ENCODE peak calls at places on chromosomes 11 and 22, in eight cellular contexts. One of them, this sample, is unnamed.

GRCh38 chr22:36340621-36341020 is 47.1 kb downstream of the MYH9 start:
- DNase-seq in stimulated activated CD8-positive, alpha-beta memory T cell treated with anti-CD3 and anti-CD28 coated beads, Interleukin-15, amount 100 ng/mL, for 1 hour: no peak
- DNase-seq in foreskin fibroblast: no peak
- DNase-seq in activated B cell treated with CpG ODN at 0.5 μM for 24 hours: no peak
- DNase-seq in astrocyte of the spinal cord: no peak
- DNase-seq in HCT116: no peak
- DNase-seq in Right ventricle myocardium superior: no peak
- DNase-seq in T follicular helper cell: no peak
- DNase-seq in this sample: no peak

GRCh38 chr22:28563636-28564035 is 116.0 kb downstream of the TTC28 start:
- DNase-seq in stimulated activated CD8-positive, alpha-beta memory T cell treated with anti-CD3 and anti-CD28 coated beads, Interleukin-15, amount 100 ng/mL, for 1 hour: no peak
- DNase-seq in foreskin fibroblast: no peak
- DNase-seq in activated B cell treated with CpG ODN at 0.5 μM for 24 hours: no peak
- DNase-seq in astrocyte of the spinal cord: no peak
- DNase-seq in HCT116: no peak
- DNase-seq in Right ventricle myocardium superior: no peak
- DNase-seq in T follicular helper cell: no peak
- DNase-seq in this sample: no peak

GRCh38 chr11:2415601-2416380 is 15.2 kb downstream of the TSSC4 start:
- DNase-seq in stimulated activated CD8-positive, alpha-beta memory T cell treated with anti-CD3 and anti-CD28 coated beads, Interleukin-15, amount 100 ng/mL, for 1 hour: no peak
- DNase-seq in foreskin fibroblast: no peak
- DNase-seq in activated B cell treated with CpG ODN at 0.5 μM for 24 hours: no peak
- DNase-seq in astrocyte of the spinal cord: no peak
- DNase-seq in HCT116: no peak
- DNase-seq in Right ventricle myocardium superior: no peak
- DNase-seq in T follicular helper cell: no peak
- DNase-seq in this sample: no peak

GRCh38 chr11:121595717-121596156 is 143.0 kb upstream of the SORL1-AS1 start:
- DNase-seq in stimulated activated CD8-positive, alpha-beta memory T cell treated with anti-CD3 and anti-CD28 coated beads, Interleukin-15, amount 100 ng/mL, for 1 hour: no peak
- DNase-seq in foreskin fibroblast: peak
- DNase-seq in activated B cell treated with CpG ODN at 0.5 μM for 24 hours: no peak
- DNase-seq in astrocyte of the spinal cord: peak
- DNase-seq in HCT116: peak
- DNase-seq in Right ventricle myocardium superior: no peak
- DNase-seq in T follicular helper cell: no peak
- DNase-seq in this sample: peak

GRCh38 chr22:16959345-16959930 is 48.6 kb downstream of the GAB4 start:
- DNase-seq in stimulated activated CD8-positive, alpha-beta memory T cell treated with anti-CD3 and anti-CD28 coated beads, Interleukin-15, amount 100 ng/mL, for 1 hour: no peak
- DNase-seq in foreskin fibroblast: no peak
- DNase-seq in activated B cell treated with CpG ODN at 0.5 μM for 24 hours: no peak
- DNase-seq in astrocyte of the spinal cord: no peak
- DNase-seq in HCT116: no peak
- DNase-seq in Right ventricle myocardium superior: no peak
- DNase-seq in T follicular helper cell: no peak
- DNase-seq in this sample: no peak

GRCh38 chr22:36258750-36259619 is 6.1 kb downstream of the APOL1 start:
- DNase-seq in stimulated activated CD8-positive, alpha-beta memory T cell treated with anti-CD3 and anti-CD28 coated beads, Interleukin-15, amount 100 ng/mL, for 1 hour: no peak
- DNase-seq in foreskin fibroblast: no peak
- DNase-seq in activated B cell treated with CpG ODN at 0.5 μM for 24 hours: no peak
- DNase-seq in astrocyte of the spinal cord: peak
- DNase-seq in HCT116: no peak
- DNase-seq in Right ventricle myocardium superior: peak
- DNase-seq in T follicular helper cell: no peak
- DNase-seq in this sample: no peak

GRCh38 chr22:35292786-35293185 is 6.9 kb upstream of the TOM1 start:
- DNase-seq in stimulated activated CD8-positive, alpha-beta memory T cell treated with anti-CD3 and anti-CD28 coated beads, Interleukin-15, amount 100 ng/mL, for 1 hour: no peak
- DNase-seq in foreskin fibroblast: no peak
- DNase-seq in activated B cell treated with CpG ODN at 0.5 μM for 24 hours: no peak
- DNase-seq in astrocyte of the spinal cord: no peak
- DNase-seq in HCT116: no peak
- DNase-seq in Right ventricle myocardium superior: no peak
- DNase-seq in T follicular helper cell: no peak
- DNase-seq in this sample: no peak

GRCh38 chr11:129960216-129961214 is 42.1 kb downstream of the PRDM10 start:
- DNase-seq in stimulated activated CD8-positive, alpha-beta memory T cell treated with anti-CD3 and anti-CD28 coated beads, Interleukin-15, amount 100 ng/mL, for 1 hour: no peak
- DNase-seq in foreskin fibroblast: peak
- DNase-seq in activated B cell treated with CpG ODN at 0.5 μM for 24 hours: no peak
- DNase-seq in astrocyte of the spinal cord: peak
- DNase-seq in HCT116: peak
- DNase-seq in Right ventricle myocardium superior: no peak
- DNase-seq in T follicular helper cell: no peak
- DNase-seq in this sample: peak

GRCh38 chr11:82858556-82859091 is 41.6 kb downstream of the PRCP start:
- DNase-seq in stimulated activated CD8-positive, alpha-beta memory T cell treated with anti-CD3 and anti-CD28 coated beads, Interleukin-15, amount 100 ng/mL, for 1 hour: no peak
- DNase-seq in foreskin fibroblast: peak
- DNase-seq in activated B cell treated with CpG ODN at 0.5 μM for 24 hours: no peak
- DNase-seq in astrocyte of the spinal cord: peak
- DNase-seq in HCT116: no peak
- DNase-seq in Right ventricle myocardium superior: no peak
- DNase-seq in T follicular helper cell: no peak
- DNase-seq in this sample: peak

GRCh38 chr22:22761606-22761962 is 117.2 kb downstream of the GGTLC2 start:
- DNase-seq in stimulated activated CD8-positive, alpha-beta memory T cell treated with anti-CD3 and anti-CD28 coated beads, Interleukin-15, amount 100 ng/mL, for 1 hour: no peak
- DNase-seq in foreskin fibroblast: no peak
- DNase-seq in activated B cell treated with CpG ODN at 0.5 μM for 24 hours: no peak
- DNase-seq in astrocyte of the spinal cord: no peak
- DNase-seq in HCT116: no peak
- DNase-seq in Right ventricle myocardium superior: no peak
- DNase-seq in T follicular helper cell: no peak
- DNase-seq in this sample: no peak

GRCh38 chr11:67415501-67416304 is at the start of gene CARNS1:
- DNase-seq in stimulated activated CD8-positive, alpha-beta memory T cell treated with anti-CD3 and anti-CD28 coated beads, Interleukin-15, amount 100 ng/mL, for 1 hour: no peak
- DNase-seq in foreskin fibroblast: no peak
- DNase-seq in activated B cell treated with CpG ODN at 0.5 μM for 24 hours: no peak
- DNase-seq in astrocyte of the spinal cord: no peak
- DNase-seq in HCT116: no peak
- DNase-seq in Right ventricle myocardium superior: no peak
- DNase-seq in T follicular helper cell: no peak
- DNase-seq in this sample: no peak

GRCh38 chr11:72930011-72930410 is 115.8 kb downstream of the ATG16L2 start:
- DNase-seq in stimulated activated CD8-positive, alpha-beta memory T cell treated with anti-CD3 and anti-CD28 coated beads, Interleukin-15, amount 100 ng/mL, for 1 hour: no peak
- DNase-seq in foreskin fibroblast: peak
- DNase-seq in activated B cell treated with CpG ODN at 0.5 μM for 24 hours: no peak
- DNase-seq in astrocyte of the spinal cord: peak
- DNase-seq in HCT116: no peak
- DNase-seq in Right ventricle myocardium superior: no peak
- DNase-seq in T follicular helper cell: no peak
- DNase-seq in this sample: peak

GRCh38 chr11:59560702-59561469 is 49.5 kb downstream of the OR4D9 start:
- DNase-seq in stimulated activated CD8-positive, alpha-beta memory T cell treated with anti-CD3 and anti-CD28 coated beads, Interleukin-15, amount 100 ng/mL, for 1 hour: peak
- DNase-seq in foreskin fibroblast: peak
- DNase-seq in activated B cell treated with CpG ODN at 0.5 μM for 24 hours: peak
- DNase-seq in astrocyte of the spinal cord: peak
- DNase-seq in HCT116: peak
- DNase-seq in Right ventricle myocardium superior: peak
- DNase-seq in T follicular helper cell: peak
- DNase-seq in this sample: peak

GRCh38 chr11:115784796-115785521 is 280.7 kb upstream of the CADM1 start:
- DNase-seq in stimulated activated CD8-positive, alpha-beta memory T cell treated with anti-CD3 and anti-CD28 coated beads, Interleukin-15, amount 100 ng/mL, for 1 hour: no peak
- DNase-seq in foreskin fibroblast: no peak
- DNase-seq in activated B cell treated with CpG ODN at 0.5 μM for 24 hours: no peak
- DNase-seq in astrocyte of the spinal cord: no peak
- DNase-seq in HCT116: no peak
- DNase-seq in Right ventricle myocardium superior: peak
- DNase-seq in T follicular helper cell: no peak
- DNase-seq in this sample: no peak

GRCh38 chr11:133918606-133919260 is 38.0 kb downstream of the IGSF9B start:
- DNase-seq in stimulated activated CD8-positive, alpha-beta memory T cell treated with anti-CD3 and anti-CD28 coated beads, Interleukin-15, amount 100 ng/mL, for 1 hour: no peak
- DNase-seq in foreskin fibroblast: no peak
- DNase-seq in activated B cell treated with CpG ODN at 0.5 μM for 24 hours: no peak
- DNase-seq in astrocyte of the spinal cord: no peak
- DNase-seq in HCT116: no peak
- DNase-seq in Right ventricle myocardium superior: no peak
- DNase-seq in T follicular helper cell: no peak
- DNase-seq in this sample: no peak

GRCh38 chr22:19480173-19480568 is 451 bp downstream of the CDC45 start:
- DNase-seq in stimulated activated CD8-positive, alpha-beta memory T cell treated with anti-CD3 and anti-CD28 coated beads, Interleukin-15, amount 100 ng/mL, for 1 hour: no peak
- DNase-seq in foreskin fibroblast: no peak
- DNase-seq in activated B cell treated with CpG ODN at 0.5 μM for 24 hours: no peak
- DNase-seq in astrocyte of the spinal cord: no peak
- DNase-seq in HCT116: no peak
- DNase-seq in Right ventricle myocardium superior: no peak
- DNase-seq in T follicular helper cell: no peak
- DNase-seq in this sample: no peak

GRCh38 chr22:18103527-18104269 is 6.9 kb upstream of the TUBA8 start:
- DNase-seq in stimulated activated CD8-positive, alpha-beta memory T cell treated with anti-CD3 and anti-CD28 coated beads, Interleukin-15, amount 100 ng/mL, for 1 hour: no peak
- DNase-seq in foreskin fibroblast: no peak
- DNase-seq in activated B cell treated with CpG ODN at 0.5 μM for 24 hours: no peak
- DNase-seq in astrocyte of the spinal cord: no peak
- DNase-seq in HCT116: no peak
- DNase-seq in Right ventricle myocardium superior: no peak
- DNase-seq in T follicular helper cell: no peak
- DNase-seq in this sample: no peak

GRCh38 chr22:25495286-25495685 is 69.2 kb upstream of the GRK3 start:
- DNase-seq in stimulated activated CD8-positive, alpha-beta memory T cell treated with anti-CD3 and anti-CD28 coated beads, Interleukin-15, amount 100 ng/mL, for 1 hour: no peak
- DNase-seq in foreskin fibroblast: peak
- DNase-seq in activated B cell treated with CpG ODN at 0.5 μM for 24 hours: no peak
- DNase-seq in astrocyte of the spinal cord: no peak
- DNase-seq in HCT116: no peak
- DNase-seq in Right ventricle myocardium superior: no peak
- DNase-seq in T follicular helper cell: no peak
- DNase-seq in this sample: no peak

GRCh38 chr22:39431216-39431801 is 25.5 kb upstream of the MGAT3 start:
- DNase-seq in stimulated activated CD8-positive, alpha-beta memory T cell treated with anti-CD3 and anti-CD28 coated beads, Interleukin-15, amount 100 ng/mL, for 1 hour: no peak
- DNase-seq in foreskin fibroblast: no peak
- DNase-seq in activated B cell treated with CpG ODN at 0.5 μM for 24 hours: no peak
- DNase-seq in astrocyte of the spinal cord: no peak
- DNase-seq in HCT116: no peak
- DNase-seq in Right ventricle myocardium superior: no peak
- DNase-seq in T follicular helper cell: no peak
- DNase-seq in this sample: no peak

GRCh38 chr11:124746621-124747243 is 5.3 kb downstream of the VSIG2 start:
- DNase-seq in stimulated activated CD8-positive, alpha-beta memory T cell treated with anti-CD3 and anti-CD28 coated beads, Interleukin-15, amount 100 ng/mL, for 1 hour: peak
- DNase-seq in foreskin fibroblast: peak
- DNase-seq in activated B cell treated with CpG ODN at 0.5 μM for 24 hours: peak
- DNase-seq in astrocyte of the spinal cord: peak
- DNase-seq in HCT116: peak
- DNase-seq in Right ventricle myocardium superior: peak
- DNase-seq in T follicular helper cell: peak
- DNase-seq in this sample: peak

GRCh38 chr11:83836883-83837654 is 550.9 kb upstream of the CCDC90B start:
- DNase-seq in stimulated activated CD8-positive, alpha-beta memory T cell treated with anti-CD3 and anti-CD28 coated beads, Interleukin-15, amount 100 ng/mL, for 1 hour: no peak
- DNase-seq in foreskin fibroblast: peak
- DNase-seq in activated B cell treated with CpG ODN at 0.5 μM for 24 hours: no peak
- DNase-seq in astrocyte of the spinal cord: peak
- DNase-seq in HCT116: peak
- DNase-seq in Right ventricle myocardium superior: no peak
- DNase-seq in T follicular helper cell: no peak
- DNase-seq in this sample: peak

GRCh38 chr11:10322401-10322800 is 17.5 kb downstream of the ADM start:
- DNase-seq in stimulated activated CD8-positive, alpha-beta memory T cell treated with anti-CD3 and anti-CD28 coated beads, Interleukin-15, amount 100 ng/mL, for 1 hour: no peak
- DNase-seq in foreskin fibroblast: no peak
- DNase-seq in activated B cell treated with CpG ODN at 0.5 μM for 24 hours: no peak
- DNase-seq in astrocyte of the spinal cord: peak
- DNase-seq in HCT116: no peak
- DNase-seq in Right ventricle myocardium superior: no peak
- DNase-seq in T follicular helper cell: no peak
- DNase-seq in this sample: no peak

GRCh38 chr11:44631831-44632230 is 66.4 kb downstream of the CD82 start:
- DNase-seq in stimulated activated CD8-positive, alpha-beta memory T cell treated with anti-CD3 and anti-CD28 coated beads, Interleukin-15, amount 100 ng/mL, for 1 hour: no peak
- DNase-seq in foreskin fibroblast: no peak
- DNase-seq in activated B cell treated with CpG ODN at 0.5 μM for 24 hours: no peak
- DNase-seq in astrocyte of the spinal cord: no peak
- DNase-seq in HCT116: no peak
- DNase-seq in Right ventricle myocardium superior: peak
- DNase-seq in T follicular helper cell: no peak
- DNase-seq in this sample: no peak